ENCODE peak calls at places on chromosomes 12 and 14, in six cellular contexts. F, P, T, V, G and N are unnamed samples.

GRCh38 chr12:52070243-52070925 is 606 bp downstream of the ATG101 start:
- DNase-seq in V (no peak), P (no peak), G (no peak), T (peak; percentile 65), F (no peak), N (no peak)

GRCh38 chr14:35398095-35398584 is 6.4 kb downstream of the NFKBIA start:
- DNase-seq in V (no peak), G (no peak), P (no peak), F (no peak), T (no peak), N (no peak)

GRCh38 chr12:39777465-39777864 is 157.9 kb upstream of the ABCD2 start:
- DNase-seq in V (no peak), P (no peak), G (no peak), F (no peak), T (no peak), N (no peak)

GRCh38 chr12:128823216-128823915 is 392 bp downstream of the SLC15A4 start:
- DNase-seq in P (no peak), G (peak; percentile 49), T (no peak), V (no peak), F (peak; percentile 57), N (peak; percentile 62)

GRCh38 chr12:22190-22529 is 44.4 kb upstream of the IQSEC3 start:
- DNase-seq in F (no peak), P (no peak), V (no peak), T (no peak), G (no peak), N (no peak)

GRCh38 chr12:51368640-51369517 is 22.3 kb downstream of the GALNT6 start:
- DNase-seq in P (peak; percentile 87), T (no peak), G (no peak), V (peak; percentile 96), F (peak; percentile 83), N (peak; percentile 64)

GRCh38 chr12:101781834-101782543 is 42.7 kb upstream of the SYCP3 start:
- DNase-seq in G (no peak), V (no peak), P (peak; percentile 71), F (no peak), T (peak; percentile 77), N (no peak)

GRCh38 chr12:15796493-15797141 is 7.4 kb upstream of the EPS8 start:
- DNase-seq in F (no peak), P (peak; percentile 72), T (peak; percentile 67), G (peak; percentile 39), V (no peak), N (no peak)

GRCh38 chr12:112112423-112113132 is 4.0 kb upstream of the NAA25 start:
- DNase-seq in F (no peak), T (no peak), V (no peak), P (no peak), G (peak; percentile 88), N (no peak)

GRCh38 chr12:77777274-77777673 is 53.4 kb upstream of the NAV3 start:
- DNase-seq in F (no peak), G (no peak), P (peak; percentile 58), T (no peak), V (no peak), N (no peak)

GRCh38 chr14:48936352-48936751 is 649.8 kb downstream of the RPS29 start:
- DNase-seq in F (no peak), G (no peak), V (no peak), P (peak; percentile 74), T (peak; percentile 49), N (no peak)

GRCh38 chr12:109863961-109864712 is 16.2 kb downstream of the GLTP start:
- DNase-seq in V (no peak), G (no peak), P (peak; percentile 24), F (peak; percentile 75), T (peak; percentile 35), N (no peak)

GRCh38 chr12:10753066-10753465 is 29.9 kb upstream of the YBX3 start:
- DNase-seq in G (no peak), T (peak; percentile 76), V (no peak), F (no peak), P (peak; percentile 80), N (no peak)

DNA sequence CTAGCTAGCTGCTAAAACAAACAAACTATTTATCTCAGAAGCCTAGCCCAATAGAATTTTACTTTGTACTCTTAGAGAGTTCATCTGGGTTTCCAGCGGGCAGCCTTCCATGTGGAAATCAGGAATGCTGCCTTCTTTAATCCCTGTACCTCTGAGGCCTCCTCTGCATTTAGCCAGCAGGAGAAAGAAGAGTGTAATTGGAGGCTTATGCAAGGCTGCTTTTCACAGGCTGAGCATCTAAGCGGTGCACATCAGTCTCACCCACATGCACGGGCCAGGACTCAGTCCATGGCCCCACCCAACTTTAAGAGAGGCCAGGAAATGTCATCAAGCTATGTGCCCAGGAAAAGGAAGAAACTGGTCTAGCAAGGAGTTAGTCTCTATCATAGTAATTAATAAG is 14.0 kb upstream of the PTGDR start:
- DNase-seq in V (no peak), P (peak; percentile 25), G (no peak), T (peak; percentile 61), F (no peak), N (no peak)
- H3K9me3 ChIP-seq in V (no peaks in the 10 kb centered on the region), P (no peaks in the 10 kb centered on the region), G (no peaks in the 10 kb centered on the region), T (no peaks in the 10 kb centered on the region), F (no peaks in the 10 kb centered on the region), N (no peaks in the 10 kb centered on the region)

GRCh38 chr14:94770251-94770749 is 387 bp upstream of the GSC start:
- DNase-seq in P (no peak), G (no peak), V (no peak), T (no peak), F (no peak), N (no peak)

GRCh38 chr14:94771906-94772468 is 2.1 kb upstream of the GSC start:
- DNase-seq in F (no peak), G (no peak), T (no peak), V (no peak), P (no peak), N (no peak)

GRCh38 chr14:94771191-94771905 is 1.4 kb upstream of the GSC start:
- DNase-seq in V (no peak), T (no peak), P (no peak), F (no peak), G (no peak), N (no peak)

GRCh38 chr14:94769413-94770250 is at the start of gene GSC:
- DNase-seq in T (peak; percentile 84), V (no peak), F (peak; percentile 17), P (peak; percentile 43), G (no peak), N (no peak)

GRCh38 chr14:94770815-94771190 is 890 bp upstream of the GSC start:
- DNase-seq in F (no peak), T (no peak), G (no peak), P (no peak), V (no peak), N (no peak)
- H3K4me3 ChIP-seq in F (no peak overlapping the region), T (peak overlapping the region; percentile 74), G (no peak overlapping the region), P (no peak overlapping the region), V (no peak overlapping the region), N (no peak overlapping the region)

DNA sequence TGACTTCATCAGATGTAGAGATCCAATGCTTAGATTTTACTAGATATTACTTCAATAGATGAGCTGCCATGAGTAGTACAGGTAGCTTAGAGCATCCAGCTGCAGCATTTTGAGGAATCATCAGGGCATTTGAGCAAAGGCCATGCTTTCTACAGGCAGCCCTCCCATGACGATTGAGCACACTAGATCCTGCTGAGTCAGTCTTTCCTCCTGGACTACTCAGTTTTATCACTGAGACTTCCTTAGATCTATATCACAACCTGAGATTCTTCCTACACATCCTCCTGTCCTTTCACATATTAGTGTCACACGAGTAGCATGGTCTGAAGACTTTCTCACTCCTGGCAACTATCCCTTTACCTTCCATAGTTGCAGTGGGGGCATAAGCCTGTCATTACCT is 1401.8 kb downstream of the FSCB start:
- DNase-seq in P (no peak), T (no peak), V (no peak), F (no peak), G (no peak), N (no peak)
- H3K9me3 ChIP-seq in P (peaks cover 2% of the 10 kb centered on the region), T (no peaks in the 10 kb centered on the region), V (no peaks in the 10 kb centered on the region), F (no peaks in the 10 kb centered on the region), G (no peaks in the 10 kb centered on the region), N (no peaks in the 10 kb centered on the region)

DNA sequence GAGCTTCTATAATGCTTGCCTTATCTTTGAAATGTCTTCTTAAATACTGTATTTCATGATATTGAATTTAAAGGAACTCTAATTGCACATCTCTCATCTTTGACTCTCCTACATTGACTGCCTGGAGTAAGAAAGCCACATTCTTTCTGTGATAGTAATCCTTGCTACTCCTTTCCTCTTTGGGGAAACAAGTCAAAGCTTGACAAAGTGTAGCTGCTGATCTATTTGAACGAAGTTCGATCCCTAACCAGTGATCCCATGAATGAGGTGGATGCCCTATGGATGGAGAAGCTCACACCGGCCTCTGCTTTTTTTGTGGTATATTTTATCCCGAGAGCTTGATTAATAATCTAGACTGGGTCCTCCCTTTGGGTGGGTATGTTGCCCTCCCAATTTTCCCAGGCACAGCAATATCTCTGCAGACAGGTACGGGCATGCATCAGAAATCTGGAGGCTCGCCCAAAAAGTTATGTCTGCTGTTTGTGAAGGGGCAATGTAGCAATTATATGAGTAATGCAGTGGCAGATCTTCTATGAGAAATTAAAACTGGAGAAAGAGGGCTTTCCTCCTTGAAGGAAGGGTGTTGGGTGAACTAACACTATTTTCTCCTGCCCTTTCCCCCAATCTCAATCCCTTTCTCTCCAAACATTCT is 163.0 kb upstream of the FRMD6 start:
- DNase-seq in T (peak; percentile 34), P (no peak), G (no peak), V (no peak), F (no peak), N (no peak)
- H3K4me3 ChIP-seq in T (no peak overlapping the region), P (no peak overlapping the region), G (no peak overlapping the region), V (no peak overlapping the region), F (no peak overlapping the region), N (no peak overlapping the region)

DNA sequence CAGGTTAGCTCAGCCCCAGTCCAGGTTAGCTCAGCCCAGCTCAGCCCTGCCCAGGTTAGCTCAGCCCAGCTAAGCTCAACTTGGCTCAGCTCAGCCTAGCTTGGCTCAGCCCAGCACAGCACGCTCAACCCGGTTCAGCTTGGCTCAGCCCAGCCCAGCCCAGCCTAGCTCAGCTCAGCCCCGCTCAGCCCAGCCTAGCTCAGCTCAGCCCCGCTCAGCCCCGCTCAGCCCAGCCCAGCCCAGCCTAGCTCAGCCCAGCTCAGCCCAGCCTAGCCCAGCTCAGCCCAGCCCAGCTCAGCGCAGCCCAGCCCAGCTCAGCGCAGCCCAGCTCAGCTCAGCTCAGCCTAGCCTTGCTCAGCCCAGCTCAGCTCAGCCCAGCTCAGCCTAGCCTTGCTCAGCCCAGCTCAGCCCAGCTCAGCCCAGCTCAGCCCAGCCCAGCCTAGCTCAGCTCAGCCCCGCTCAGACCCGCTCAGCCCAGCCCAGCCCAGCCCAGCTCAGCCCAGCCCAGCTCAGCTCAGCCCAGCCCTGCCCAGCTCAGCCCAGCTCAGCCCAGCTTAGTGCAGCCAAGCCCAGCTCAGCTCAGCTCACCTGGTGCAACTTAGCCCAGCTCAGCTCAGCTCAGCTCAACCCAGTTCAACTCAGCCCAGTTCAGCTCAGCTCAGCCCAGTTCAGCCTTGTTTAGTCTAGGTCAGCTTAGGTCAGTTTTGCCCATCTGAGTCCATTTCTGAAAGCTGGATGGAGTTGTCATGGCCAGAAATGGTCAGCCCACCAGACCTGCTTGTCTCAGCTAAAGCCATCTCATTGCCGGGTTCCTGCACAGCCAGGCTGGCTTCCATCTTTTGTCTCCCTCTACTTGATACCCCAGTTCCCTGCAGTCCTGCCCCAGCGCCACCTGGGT is 333.6 kb downstream of the TMEM121 start:
- DNase-seq in V (peak; percentile 64), F (peak; percentile 16), P (no peak), T (no peak), G (no peak), N (peak; percentile 43)
- H3K9me3 ChIP-seq in V (no peaks in the 10 kb centered on the region), F (no peaks in the 10 kb centered on the region), P (no peaks in the 10 kb centered on the region), T (no peaks in the 10 kb centered on the region), G (no peaks in the 10 kb centered on the region), N (no peaks in the 10 kb centered on the region)

GRCh38 chr14:54354968-54355641 is 41.7 kb upstream of the CDKN3 start:
- DNase-seq in G (no peak), F (no peak), T (no peak), V (no peak), P (no peak), N (no peak)
- H3K4me3 ChIP-seq in G (no peak overlapping the region), F (no peak overlapping the region), T (no peak overlapping the region), V (no peak overlapping the region), P (no peak overlapping the region), N (no peak overlapping the region)